ENCODE peak calls at places on chromosomes 7 and 10, in eight cellular contexts. P is mesendoderm, W is HepG2, Q is AG09309, T is astrocyte of the spinal cord, Z is A549, L is dorsolateral prefrontal cortex, C is BJ. I is an unnamed sample.

GRCh38 chr7:133530682-133531081 is 277.8 kb downstream of the EXOC4 start:
- DNase-seq in T (peak; percentile 65), C (peak; percentile 12), L (no peak), P (no peak), W (no peak), Z (no peak), Q (peak; percentile 51), I (peak; percentile 93)

GRCh38 chr10:86945361-86946214 is 11.8 kb downstream of the MMRN2 start:
- DNase-seq in Z (peak; percentile 56), L (no peak), C (no peak), W (peak; percentile 44), Q (no peak), P (peak; percentile 87), T (peak; percentile 30), I (no peak)

GRCh38 chr7:45677311-45677900 is 103.2 kb downstream of the ADCY1 start:
- DNase-seq in Z (no peak), L (no peak), P (no peak), Q (no peak), C (no peak), T (no peak), W (no peak), I (no peak)

GRCh38 chr10:5666324-5667220 is at the start of gene ASB13:
- DNase-seq in W (peak; percentile 54), L (peak; percentile 75), P (peak; percentile 70), C (no peak), Z (peak; percentile 55), Q (no peak), T (peak; percentile 18), I (no peak)

GRCh38 chr10:62467509-62467908 is 93.3 kb downstream of the ZNF365 start:
- DNase-seq in T (no peak), C (no peak), P (no peak), W (no peak), Z (no peak), L (no peak), Q (no peak), I (no peak)

GRCh38 chr7:157378390-157378789 is 41.6 kb downstream of the DNAJB6 start:
- DNase-seq in T (no peak), W (no peak), Z (no peak), L (no peak), P (no peak), Q (no peak), C (no peak), I (no peak)

GRCh38 chr7:107856806-107857540 is 34.0 kb upstream of the DLD start:
- DNase-seq in L (no peak), W (peak; percentile 67), C (no peak), Z (no peak), Q (no peak), T (no peak), P (no peak), I (no peak)

GRCh38 chr7:47039899-47040298 is 542.0 kb downstream of the TNS3 start:
- DNase-seq in Z (no peak), C (peak; percentile 12), P (no peak), Q (peak; percentile 34), L (no peak), W (no peak), T (peak; percentile 75), I (peak; percentile 45)

GRCh38 chr7:156327474-156327873 is 313.1 kb upstream of the RNF32 start:
- DNase-seq in T (no peak), P (no peak), L (no peak), W (no peak), C (no peak), Q (no peak), Z (no peak), I (no peak)

GRCh38 chr7:156327916-156328315 is 312.7 kb upstream of the RNF32 start:
- DNase-seq in L (no peak), P (no peak), Q (no peak), C (no peak), T (no peak), W (no peak), Z (no peak), I (no peak)
- H3K4me3 ChIP-seq in L (no peak overlapping the region), P (no peak overlapping the region), Q (no peak overlapping the region), C (no peak overlapping the region), T (no peak overlapping the region), W (no peak overlapping the region), Z (no peak overlapping the region), I (no peak overlapping the region)

GRCh38 chr10:74432841-74433594 is 282.0 kb downstream of the ADK start:
- DNase-seq in P (peak; percentile 58), W (no peak), T (peak; percentile 60), Q (peak; percentile 39), L (no peak), Z (peak; percentile 18), C (peak; percentile 74), I (no peak)
- H3K4me3 ChIP-seq in P (no peak overlapping the region), W (no peak overlapping the region), T (no peak overlapping the region), Q (no peak overlapping the region), L (no peak overlapping the region), Z (no peak overlapping the region), C (no peak overlapping the region), I (no peak overlapping the region)

DNA sequence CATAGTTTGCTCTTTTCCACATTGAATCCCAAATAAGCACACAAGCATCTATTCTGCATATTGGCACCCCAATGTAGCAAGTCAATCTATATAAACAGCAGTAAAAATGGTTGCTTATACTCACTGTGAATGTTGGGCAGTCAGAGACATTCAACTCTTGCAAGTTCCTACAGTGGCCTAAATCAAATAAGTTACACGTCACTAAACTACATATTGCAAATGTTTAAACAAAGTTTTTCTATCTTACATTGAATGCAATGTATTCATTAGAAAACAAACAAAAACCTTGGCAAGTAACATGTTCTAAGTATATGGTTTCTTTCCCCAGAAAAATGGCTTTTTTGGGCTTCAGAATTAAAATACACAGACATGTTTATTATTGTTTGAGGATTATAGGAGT is 19.0 kb downstream of the LRRC17 start:
- DNase-seq in P (no peak), C (no peak), Z (no peak), W (no peak), L (no peak), T (no peak), Q (no peak), I (no peak)
- H3K4me3 ChIP-seq in P (no peak overlapping the region), C (no peak overlapping the region), Z (no peak overlapping the region), W (no peak overlapping the region), L (no peak overlapping the region), T (no peak overlapping the region), Q (no peak overlapping the region), I (no peak overlapping the region)

GRCh38 chr10:44981172-44982113 is 2.8 kb upstream of the DEPP1 start:
- DNase-seq in Z (peak; percentile 79), T (peak; percentile 93), P (no peak), L (peak; percentile 36), W (peak; percentile 86), Q (peak; percentile 66), C (peak; percentile 47), I (peak; percentile 76)

GRCh38 chr10:44980309-44981171 is 1.9 kb upstream of the DEPP1 start:
- DNase-seq in C (no peak), L (no peak), Z (no peak), Q (no peak), P (no peak), T (no peak), W (peak; percentile 97), I (no peak)

GRCh38 chr10:44978570-44979280 is at the start of gene DEPP1:
- DNase-seq in W (peak; percentile 95), Z (peak; percentile 88), T (peak; percentile 92), L (peak; percentile 97), C (peak; percentile 24), Q (peak; percentile 83), P (peak; percentile 94), I (peak; percentile 69)

GRCh38 chr10:44978213-44978569 is 418 bp downstream of the DEPP1 start:
- DNase-seq in Q (no peak), C (no peak), T (no peak), P (no peak), L (no peak), W (no peak), Z (no peak), I (no peak)

DNA sequence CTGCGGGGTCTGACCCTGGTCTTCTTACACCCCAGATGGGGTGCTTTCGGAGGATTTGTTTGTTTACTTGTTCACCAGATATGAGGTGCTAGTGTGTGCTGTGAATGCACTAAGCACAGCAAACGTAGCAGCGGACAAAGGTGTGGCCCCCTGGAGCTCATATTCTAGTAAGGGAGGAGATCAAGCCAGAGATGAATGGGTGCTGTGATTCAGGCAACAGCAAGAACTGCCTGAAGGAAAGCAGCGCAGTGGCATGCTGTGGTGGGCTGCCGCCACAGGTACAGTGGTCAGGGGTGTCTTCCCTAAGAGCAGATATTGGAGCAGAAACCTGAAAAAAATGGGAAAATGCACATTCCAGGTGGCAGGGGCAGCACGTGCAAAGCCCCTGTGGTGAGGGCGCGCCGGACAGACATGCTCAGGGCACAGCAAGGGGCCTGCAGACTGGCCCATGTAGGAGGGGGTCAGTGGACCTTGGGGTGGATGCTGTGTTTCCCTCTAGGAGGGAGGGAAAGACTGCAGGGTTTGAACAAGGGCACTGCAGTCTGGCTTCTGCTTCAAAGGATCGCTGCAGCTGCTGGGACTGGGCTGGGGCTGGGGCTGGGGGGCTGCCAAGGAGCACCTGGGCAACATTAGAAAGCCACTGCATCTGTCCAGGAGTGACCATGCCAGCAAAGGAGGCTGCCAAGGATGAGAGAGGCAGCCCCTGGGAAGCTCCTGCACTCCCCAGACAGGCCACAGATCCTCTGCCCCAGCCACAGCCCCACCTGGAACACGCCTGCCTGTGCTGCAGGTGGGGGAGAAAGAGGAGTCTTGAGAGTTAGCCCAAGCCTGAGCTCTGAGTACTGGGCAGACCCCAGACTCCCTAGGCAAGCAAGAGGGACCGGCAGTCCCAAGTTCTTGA is 922 bp upstream of the DEPP1 start:
- DNase-seq in P (no peak), W (no peak), Q (no peak), L (no peak), T (no peak), Z (no peak), C (no peak), I (no peak)
- H3K4me3 ChIP-seq in P (no peak overlapping the region), W (no peak overlapping the region), Q (no peak overlapping the region), L (peak overlapping the region; percentile 63), T (no peak overlapping the region), Z (no peak overlapping the region), C (no peak overlapping the region), I (no peak overlapping the region)

GRCh38 chr10:73875139-73875475 is 752 bp upstream of the CAMK2G start:
- DNase-seq in C (no peak), T (no peak), P (no peak), Z (no peak), Q (no peak), L (no peak), W (no peak), I (no peak)
- H3K4me3 ChIP-seq in C (peak overlapping the region; percentile 42), T (peak overlapping the region; percentile 50), P (peak overlapping the region; percentile 47), Z (peak overlapping the region; percentile 90), Q (peak overlapping the region; percentile 46), L (peak overlapping the region; percentile 77), W (peak overlapping the region; percentile 51), I (peak overlapping the region; percentile 51)

I was measured in skeletal muscle cell.